ENCODE peak calls at places on chromosome 9, in eight cellular contexts. C is GM23248; Q is A549; O is H9; G is naive thymus-derived CD4-positive, alpha-beta T cell; I is CD4-positive, alpha-beta T cell; U is aorta; F is upper lobe of right lung. D is an unnamed sample.
A peak's percentile ranks its signal among the peaks of the same experiment; 100 is the strongest.

GRCh38 chr9:35731415-35732184 is 395 bp downstream of the TLN1 start:
- DNase-seq in C (no peak), F (no peak), G (no peak), I (no peak), O (no peak), Q (peak; percentile 36), U (no peak), D (no peak)

GRCh38 chr9:90102292-90102901 is 497.6 kb downstream of the GADD45G start:
- DNase-seq in I (peak; percentile 69), U (peak; percentile 89), G (peak; percentile 41), O (peak; percentile 90), C (peak; percentile 94), Q (peak; percentile 91), F (peak; percentile 86), D (peak; percentile 88)

GRCh38 chr9:69462394-69462793 is 137.4 kb downstream of the ENTREP1 start:
- DNase-seq in Q (no peak), O (no peak), I (no peak), C (no peak), G (no peak), U (no peak), F (no peak), D (no peak)

GRCh38 chr9:108991479-108991878 is 21.8 kb downstream of the CTNNAL1 start:
- DNase-seq in I (no peak), U (no peak), G (no peak), O (no peak), C (no peak), F (no peak), Q (no peak), D (no peak)

GRCh38 chr9:82996931-82997330 is 66.0 kb downstream of the RASEF start:
- DNase-seq in G (no peak), O (no peak), Q (no peak), U (no peak), C (peak; percentile 14), I (no peak), F (no peak), D (no peak)

GRCh38 chr9:125650271-125650737 is 56.7 kb downstream of the MAPKAP1 start:
- DNase-seq in C (peak; percentile 88), I (no peak), Q (no peak), F (no peak), U (no peak), O (no peak), G (no peak), D (no peak)

GRCh38 chr9:15137658-15138356 is 169.2 kb downstream of the TTC39B start:
- DNase-seq in F (no peak), Q (no peak), C (no peak), U (no peak), I (no peak), G (no peak), O (peak; percentile 36), D (no peak)

GRCh38 chr9:126883636-126884035 is 23.2 kb downstream of the ZBTB34 start:
- DNase-seq in C (no peak), I (no peak), U (no peak), G (no peak), O (no peak), F (peak; percentile 22), Q (no peak), D (no peak)

GRCh38 chr9:133200631-133201030 is 8.4 kb downstream of the OBP2B start:
- DNase-seq in U (peak; percentile 45), G (no peak), Q (no peak), O (no peak), F (peak; percentile 47), C (no peak), I (no peak), D (no peak)

GRCh38 chr9:75488714-75489100 is 400.4 kb downstream of the OSTF1 start:
- DNase-seq in I (no peak), C (no peak), O (no peak), F (no peak), G (no peak), Q (no peak), U (no peak), D (no peak)

GRCh38 chr9:86983260-86984255 is 36.3 kb upstream of the GAS1 start:
- DNase-seq in I (no peak), U (no peak), G (no peak), C (peak; percentile 87), F (no peak), Q (no peak), O (no peak), D (no peak)

GRCh38 chr9:32701321-32702022 is 66.0 kb upstream of the TAF1L start:
- DNase-seq in C (peak; percentile 46), Q (peak; percentile 35), U (no peak), I (no peak), F (no peak), G (no peak), O (no peak), D (no peak)

GRCh38 chr9:105307731-105308130 is 63.3 kb downstream of the SLC44A1 start:
- DNase-seq in U (no peak), F (no peak), O (no peak), I (no peak), G (no peak), C (peak; percentile 23), Q (no peak), D (no peak)

GRCh38 chr9:105311317-105311716 is 66.9 kb downstream of the SLC44A1 start:
- DNase-seq in F (no peak), O (no peak), C (no peak), U (no peak), G (no peak), Q (no peak), I (no peak), D (no peak)

GRCh38 chr9:105309531-105309931 is 65.1 kb downstream of the SLC44A1 start:
- DNase-seq in C (peak; percentile 78), Q (no peak), G (no peak), U (no peak), I (no peak), O (no peak), F (no peak), D (no peak)

GRCh38 chr9:105306533-105307140 is 62.2 kb downstream of the SLC44A1 start:
- DNase-seq in Q (no peak), I (no peak), C (no peak), F (no peak), O (no peak), G (no peak), U (no peak), D (no peak)

GRCh38 chr9:105308448-105309412 is 64.3 kb downstream of the SLC44A1 start:
- DNase-seq in C (no peak), Q (no peak), I (no peak), O (no peak), G (no peak), U (no peak), F (no peak), D (no peak)
- H3K27ac ChIP-seq in C (no peak overlapping the region), Q (no peak overlapping the region), I (no peak overlapping the region), O (peak overlapping the region; percentile 15), G (no peak overlapping the region), U (no peak overlapping the region), F (no peak overlapping the region), D (peak overlapping the region; percentile 8)

DNA sequence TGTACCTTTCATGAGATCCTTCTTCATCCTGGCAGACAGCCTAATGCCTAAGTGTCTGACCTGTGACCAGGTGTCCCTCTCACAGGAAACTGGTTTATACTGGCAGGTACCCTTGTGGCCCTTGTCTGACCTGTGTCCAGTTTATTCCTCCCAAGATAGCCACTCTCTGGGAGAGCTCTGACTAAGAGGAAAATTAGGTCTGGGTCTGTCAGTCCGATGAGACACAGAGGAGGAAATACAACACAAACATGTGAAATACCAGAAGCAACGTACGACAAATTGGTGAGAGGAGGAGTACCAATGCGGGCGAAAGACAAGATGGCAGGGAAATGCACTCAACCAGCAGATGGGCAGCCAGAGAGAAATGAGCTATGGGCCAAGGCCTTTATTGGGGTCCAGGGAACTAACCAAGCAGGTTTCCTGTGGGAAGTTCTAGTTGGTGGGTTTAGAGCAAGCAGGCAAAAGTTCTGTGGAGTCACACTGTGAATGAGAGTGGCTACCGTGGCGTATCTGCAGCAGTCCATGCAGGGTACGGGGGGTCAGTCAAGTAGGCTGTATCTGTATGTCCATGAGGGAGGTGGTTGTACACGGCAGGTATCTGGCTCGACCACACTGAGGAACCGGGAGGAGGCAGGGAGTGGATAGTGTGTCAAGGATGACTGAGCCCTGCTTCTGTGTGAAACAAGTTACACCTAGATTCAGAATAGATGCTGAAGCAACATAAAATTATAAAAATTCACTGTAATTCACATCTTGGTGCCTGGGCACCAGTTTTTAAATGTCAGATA is 109.0 kb downstream of the MLLT3 start:
- DNase-seq in U (no peak), C (no peak), F (no peak), Q (peak; percentile 33), I (no peak), G (no peak), O (no peak), D (no peak)
- H3K27ac ChIP-seq in U (no peak overlapping the region), C (no peak overlapping the region), F (no peak overlapping the region), Q (peak overlapping the region; percentile 79), I (no peak overlapping the region), G (peak overlapping the region; percentile 7), O (no peak overlapping the region), D (no peak overlapping the region)

DNA sequence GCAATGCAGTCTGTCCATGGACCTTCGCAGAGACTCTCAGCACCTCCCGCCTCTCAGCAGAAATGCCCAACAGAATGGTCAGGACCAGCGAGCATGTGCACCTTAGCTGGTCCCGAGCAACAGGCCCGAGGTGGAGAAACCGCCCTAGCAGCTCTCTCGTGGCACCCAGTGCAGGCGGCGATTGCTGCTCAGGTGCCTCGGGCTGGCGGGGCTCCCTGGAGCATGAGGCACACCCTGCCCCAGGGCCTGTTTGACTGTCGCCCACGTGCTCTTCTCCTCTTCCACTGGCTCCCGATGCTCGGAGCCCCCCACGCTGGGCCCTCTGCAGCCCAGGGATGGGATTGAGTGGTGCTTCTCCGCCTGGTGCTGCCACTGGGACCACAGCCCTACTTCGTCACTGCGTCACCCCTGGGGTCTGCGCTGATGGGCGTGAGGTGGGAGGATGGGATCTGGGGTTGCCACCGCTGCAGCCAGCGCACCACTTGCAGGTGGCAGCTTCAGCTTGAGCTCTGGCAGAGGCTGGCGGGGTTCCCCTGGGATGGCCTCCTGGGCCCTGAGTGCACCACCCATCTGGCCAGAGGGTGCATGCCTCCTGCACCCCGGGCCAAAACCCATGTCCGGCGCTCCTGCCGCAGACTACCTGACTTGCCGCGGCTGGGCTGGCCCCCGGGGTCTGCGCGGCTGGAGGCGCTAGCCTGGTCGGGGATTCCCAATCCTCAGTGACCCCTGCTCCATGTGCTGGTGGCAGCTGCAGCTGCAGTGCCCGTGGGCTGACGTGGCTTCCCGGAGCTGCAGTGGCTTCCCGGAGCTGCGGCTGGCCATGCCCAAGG is 244.2 kb downstream of the FOXD4L6 start:
- DNase-seq in I (no peak), F (peak; percentile 66), Q (no peak), G (no peak), O (peak; percentile 24), U (peak; percentile 70), C (no peak), D (peak; percentile 45)
- H3K27ac ChIP-seq in I (no peak overlapping the region), F (no peak overlapping the region), Q (no peak overlapping the region), G (no peak overlapping the region), O (no peak overlapping the region), U (no peak overlapping the region), C (no peak overlapping the region), D (no peak overlapping the region)

GRCh38 chr9:135951889-135952663 is 9.1 kb downstream of the UBAC1 start:
- DNase-seq in G (no peak), C (no peak), Q (no peak), O (no peak), I (no peak), F (no peak), U (no peak), D (no peak)
- H3K27ac ChIP-seq in G (no peak overlapping the region), C (no peak overlapping the region), Q (no peak overlapping the region), O (no peak overlapping the region), I (no peak overlapping the region), F (no peak overlapping the region), U (no peak overlapping the region), D (no peak overlapping the region)

GRCh38 chr9:96478829-96479371 is 28.9 kb downstream of the HABP4 start:
- DNase-seq in F (no peak), U (no peak), O (no peak), I (no peak), Q (no peak), C (peak; percentile 76), G (no peak), D (no peak)
- H3K27ac ChIP-seq in F (no peak overlapping the region), U (no peak overlapping the region), O (no peak overlapping the region), I (no peak overlapping the region), Q (no peak overlapping the region), C (peak overlapping the region; percentile 76), G (no peak overlapping the region), D (no peak overlapping the region)

D was measured in lower lobe of right lung.